ENCODE peak calls at places on chromosomes 2 and 18, in nine cellular contexts. G, C, U, J, A, P, V, E and H are unnamed samples.

GRCh38 chr2:181281206-181281832 is 175.9 kb upstream of the ITGA4 start:
- DNase-seq in C (no peak), G (no peak), A (no peak), V (no peak), E (no peak), U (no peak), P (no peak), J (no peak), H (no peak)

GRCh38 chr2:70887550-70888229 is 48.0 kb upstream of the ATP6V1B1 start:
- DNase-seq in G (no peak), C (no peak), J (peak), U (no peak), P (no peak), A (peak), E (no peak), V (no peak), H (peak)

GRCh38 chr2:27958711-27959378 is 68.3 kb downstream of the BABAM2 start:
- DNase-seq in V (no peak), C (no peak), J (no peak), E (no peak), G (no peak), U (no peak), A (no peak), P (no peak), H (no peak)

GRCh38 chr2:107633580-107634147 is 193.0 kb upstream of the RGPD4 start:
- DNase-seq in U (no peak), J (no peak), A (no peak), G (no peak), E (no peak), C (no peak), V (no peak), P (no peak), H (no peak)

GRCh38 chr2:1502891-1503304 is 89.6 kb downstream of the TPO start:
- DNase-seq in P (no peak), V (no peak), C (no peak), A (no peak), G (peak), J (no peak), E (no peak), U (no peak), H (no peak)

GRCh38 chr18:63741769-63742168 is 33.4 kb upstream of the SERPINB7 start:
- DNase-seq in U (no peak), P (no peak), G (no peak), A (no peak), E (no peak), J (no peak), V (no peak), C (no peak), H (no peak)

GRCh38 chr2:53941749-53942148 is 29.0 kb downstream of the PSME4 start:
- DNase-seq in U (no peak), E (no peak), G (no peak), V (no peak), C (no peak), A (no peak), P (no peak), J (no peak), H (no peak)

GRCh38 chr18:52340466-52341378 is 725 bp downstream of the DCC start:
- DNase-seq in U (no peak), J (no peak), P (no peak), A (no peak), G (no peak), C (no peak), V (no peak), E (no peak), H (no peak)

GRCh38 chr2:112891333-112891950 is 19.5 kb upstream of the IL37 start:
- DNase-seq in J (no peak), C (no peak), E (no peak), U (no peak), G (no peak), A (peak), P (peak), V (no peak), H (no peak)

GRCh38 chr2:33205693-33206434 is 259.1 kb downstream of the LTBP1 start:
- DNase-seq in E (no peak), U (no peak), J (no peak), G (no peak), P (no peak), C (peak), V (peak), A (no peak), H (no peak)

GRCh38 chr2:111161971-111162370 is 41.3 kb downstream of the BCL2L11 start:
- DNase-seq in E (peak), P (no peak), V (no peak), J (peak), A (no peak), G (no peak), U (no peak), C (no peak), H (peak)

GRCh38 chr2:27715318-27716165 is 51.9 kb downstream of the SLC4A1AP start:
- DNase-seq in E (peak), C (peak), P (no peak), G (no peak), V (no peak), A (no peak), J (no peak), U (no peak), H (no peak)

GRCh38 chr2:44778221-44778654 is 163.3 kb upstream of the SIX3 start:
- DNase-seq in U (no peak), P (no peak), G (no peak), J (no peak), V (no peak), C (no peak), A (no peak), E (no peak), H (no peak)

GRCh38 chr2:57497489-57498096 is 549.0 kb upstream of the VRK2 start:
- DNase-seq in U (no peak), J (peak), C (peak), A (no peak), E (peak), P (peak), V (peak), G (no peak), H (peak)

GRCh38 chr18:22342625-22343024 is 75.1 kb downstream of the CTAGE1 start:
- DNase-seq in G (no peak), E (no peak), J (peak), V (no peak), U (no peak), A (peak), P (no peak), C (no peak), H (peak)
- TF ChIP-seq POLR2AphosphoS5 in G (no peak), E (no peak), J (no peak), V (no peak), U (no peak), A (no peak), P (no peak), C (no peak), H (no peak)

GRCh38 chr2:216880509-216881184 is 20.8 kb upstream of the TNP1 start:
- DNase-seq in P (no peak), V (no peak), J (peak), C (no peak), E (no peak), U (no peak), A (no peak), G (no peak), H (no peak)
- TF ChIP-seq POLR2AphosphoS5 in P (no peak), V (no peak), J (no peak), C (no peak), E (no peak), U (no peak), A (no peak), G (no peak), H (peak)

GRCh38 chr2:190979906-190980629 is 33.9 kb downstream of the STAT1 start:
- DNase-seq in U (peak), J (peak), E (peak), G (peak), P (no peak), C (no peak), V (no peak), A (no peak), H (peak)
- TF ChIP-seq POLR2AphosphoS5 in U (peak), J (no peak), E (peak), G (no peak), P (no peak), C (peak), V (peak), A (peak), H (no peak)

DNA sequence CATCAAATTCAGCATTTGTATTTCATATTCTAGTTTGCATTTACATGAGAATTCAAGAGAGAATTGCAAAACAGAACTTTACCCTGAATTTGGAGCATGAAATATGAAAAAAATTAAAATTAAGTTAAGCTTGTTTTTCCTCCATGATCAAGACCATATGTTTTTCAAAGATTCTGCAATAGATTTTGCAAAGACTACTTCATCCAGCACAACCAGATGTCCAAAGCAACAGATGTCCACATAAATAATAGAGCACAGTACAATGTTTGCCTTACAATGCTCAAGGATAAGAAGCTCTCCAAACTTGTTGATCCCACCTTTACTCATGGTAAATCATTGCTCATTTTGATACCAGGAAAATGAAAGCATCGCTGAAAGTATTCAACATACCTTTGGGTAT is 25.6 kb downstream of the FAP start:
- DNase-seq in G (no peak), A (no peak), P (no peak), E (no peak), V (no peak), J (no peak), C (no peak), U (no peak), H (no peak)
- TF ChIP-seq POLR2AphosphoS5 in G (no peak), A (no peak), P (no peak), E (no peak), V (no peak), J (no peak), C (no peak), U (no peak), H (no peak)

GRCh38 chr2:75560768-75561565 is at the start of gene EVA1A:
- DNase-seq in P (no peak), J (peak), A (peak), E (peak), G (no peak), C (peak), U (no peak), V (no peak), H (no peak)
- TF ChIP-seq POLR2AphosphoS5 in P (no peak), J (no peak), A (no peak), E (no peak), G (no peak), C (no peak), U (no peak), V (no peak), H (no peak)

GRCh38 chr2:25673170-25674002 is at the start of gene DTNB:
- DNase-seq in P (no peak), J (peak), G (peak), V (no peak), U (peak), A (peak), C (peak), E (peak), H (peak)
- TF ChIP-seq POLR2AphosphoS5 in P (peak), J (peak), G (peak), V (no peak), U (no peak), A (peak), C (no peak), E (no peak), H (no peak)